ENCODE peak calls at places on chromosomes 12 and 14, in nine cellular contexts. One of them, this sample, is unnamed.

GRCh38 chr14:35406811-35407630 is 2.5 kb upstream of the NFKBIA start:
- DNase-seq in upper lobe of left lung: no peak
- DNase-seq in suprapubic skin: no peak
- DNase-seq in stomach: no peak
- DNase-seq in A549: peak
- DNase-seq in tibial nerve: no peak
- DNase-seq in HepG2: peak
- DNase-seq in sigmoid colon: peak
- DNase-seq in ovary: no peak
- DNase-seq in this sample: no peak

GRCh38 chr14:92340938-92341337 is 18.0 kb downstream of the SLC24A4 start:
- DNase-seq in upper lobe of left lung: no peak
- DNase-seq in suprapubic skin: no peak
- DNase-seq in stomach: no peak
- DNase-seq in A549: no peak
- DNase-seq in tibial nerve: no peak
- DNase-seq in HepG2: no peak
- DNase-seq in sigmoid colon: no peak
- DNase-seq in ovary: no peak
- DNase-seq in this sample: no peak

GRCh38 chr14:59377485-59377884 is 87.7 kb downstream of the GPR135 start:
- DNase-seq in upper lobe of left lung: no peak
- DNase-seq in suprapubic skin: no peak
- DNase-seq in stomach: no peak
- DNase-seq in A549: no peak
- DNase-seq in tibial nerve: no peak
- DNase-seq in HepG2: no peak
- DNase-seq in sigmoid colon: no peak
- DNase-seq in ovary: peak
- DNase-seq in this sample: no peak

GRCh38 chr14:61179061-61179675 is 102.0 kb downstream of the TMEM30B start:
- DNase-seq in upper lobe of left lung: no peak
- DNase-seq in suprapubic skin: no peak
- DNase-seq in stomach: no peak
- DNase-seq in A549: peak
- DNase-seq in tibial nerve: no peak
- DNase-seq in HepG2: peak
- DNase-seq in sigmoid colon: no peak
- DNase-seq in ovary: no peak
- DNase-seq in this sample: no peak

GRCh38 chr14:105307052-105307727 is 6.4 kb upstream of the BRF1 start:
- DNase-seq in upper lobe of left lung: no peak
- DNase-seq in suprapubic skin: no peak
- DNase-seq in stomach: no peak
- DNase-seq in A549: no peak
- DNase-seq in tibial nerve: no peak
- DNase-seq in HepG2: no peak
- DNase-seq in sigmoid colon: no peak
- DNase-seq in ovary: no peak
- DNase-seq in this sample: no peak

GRCh38 chr12:113161415-113162016 is 12.0 kb downstream of the CFAP73 start:
- DNase-seq in upper lobe of left lung: no peak
- DNase-seq in suprapubic skin: no peak
- DNase-seq in stomach: no peak
- DNase-seq in A549: peak
- DNase-seq in tibial nerve: no peak
- DNase-seq in HepG2: no peak
- DNase-seq in sigmoid colon: no peak
- DNase-seq in ovary: no peak
- DNase-seq in this sample: no peak

GRCh38 chr12:55957106-55957859 is 8.6 kb downstream of the PMEL start:
- DNase-seq in upper lobe of left lung: peak
- DNase-seq in suprapubic skin: no peak
- DNase-seq in stomach: peak
- DNase-seq in A549: no peak
- DNase-seq in tibial nerve: no peak
- DNase-seq in HepG2: no peak
- DNase-seq in sigmoid colon: no peak
- DNase-seq in ovary: no peak
- DNase-seq in this sample: peak

GRCh38 chr12:10170199-10170598 is 1.7 kb downstream of the OLR1 start:
- DNase-seq in upper lobe of left lung: no peak
- DNase-seq in suprapubic skin: no peak
- DNase-seq in stomach: no peak
- DNase-seq in A549: no peak
- DNase-seq in tibial nerve: no peak
- DNase-seq in HepG2: no peak
- DNase-seq in sigmoid colon: no peak
- DNase-seq in ovary: no peak
- DNase-seq in this sample: no peak

GRCh38 chr12:71562681-71563595 is 100.7 kb downstream of the ZFC3H1 start:
- DNase-seq in upper lobe of left lung: no peak
- DNase-seq in suprapubic skin: no peak
- DNase-seq in stomach: no peak
- DNase-seq in A549: no peak
- DNase-seq in tibial nerve: no peak
- DNase-seq in HepG2: no peak
- DNase-seq in sigmoid colon: no peak
- DNase-seq in ovary: no peak
- DNase-seq in this sample: no peak

GRCh38 chr14:33647385-33647786 is 303.5 kb downstream of the EGLN3 start:
- DNase-seq in upper lobe of left lung: no peak
- DNase-seq in suprapubic skin: no peak
- DNase-seq in stomach: no peak
- DNase-seq in A549: no peak
- DNase-seq in tibial nerve: no peak
- DNase-seq in HepG2: no peak
- DNase-seq in sigmoid colon: no peak
- DNase-seq in ovary: no peak
- DNase-seq in this sample: no peak

GRCh38 chr14:51442513-51443175 is 202.6 kb downstream of the TMX1 start:
- DNase-seq in upper lobe of left lung: no peak
- DNase-seq in suprapubic skin: no peak
- DNase-seq in stomach: no peak
- DNase-seq in A549: peak
- DNase-seq in tibial nerve: no peak
- DNase-seq in HepG2: no peak
- DNase-seq in sigmoid colon: no peak
- DNase-seq in ovary: no peak
- DNase-seq in this sample: no peak

GRCh38 chr12:116455540-116456306 is 103.5 kb upstream of the MAP1LC3B2 start:
- DNase-seq in upper lobe of left lung: peak
- DNase-seq in suprapubic skin: peak
- DNase-seq in stomach: peak
- DNase-seq in A549: peak
- DNase-seq in tibial nerve: peak
- DNase-seq in HepG2: no peak
- DNase-seq in sigmoid colon: peak
- DNase-seq in ovary: peak
- DNase-seq in this sample: peak

GRCh38 chr12:25051583-25052190 is 102.8 kb upstream of the BCAT1 start:
- DNase-seq in upper lobe of left lung: peak
- DNase-seq in suprapubic skin: no peak
- DNase-seq in stomach: no peak
- DNase-seq in A549: no peak
- DNase-seq in tibial nerve: no peak
- DNase-seq in HepG2: no peak
- DNase-seq in sigmoid colon: no peak
- DNase-seq in ovary: no peak
- DNase-seq in this sample: peak

GRCh38 chr12:76318773-76319594 is 29.2 kb downstream of the BBS10 start:
- DNase-seq in upper lobe of left lung: no peak
- DNase-seq in suprapubic skin: no peak
- DNase-seq in stomach: no peak
- DNase-seq in A549: no peak
- DNase-seq in tibial nerve: no peak
- DNase-seq in HepG2: no peak
- DNase-seq in sigmoid colon: no peak
- DNase-seq in ovary: no peak
- DNase-seq in this sample: no peak

GRCh38 chr14:52563120-52563519 is 10.5 kb downstream of the GPR137C start:
- DNase-seq in upper lobe of left lung: no peak
- DNase-seq in suprapubic skin: no peak
- DNase-seq in stomach: no peak
- DNase-seq in A549: no peak
- DNase-seq in tibial nerve: no peak
- DNase-seq in HepG2: no peak
- DNase-seq in sigmoid colon: no peak
- DNase-seq in ovary: no peak
- DNase-seq in this sample: no peak

GRCh38 chr12:124916370-124917134 is 2.1 kb upstream of the UBC start:
- DNase-seq in upper lobe of left lung: peak
- DNase-seq in suprapubic skin: peak
- DNase-seq in stomach: peak
- DNase-seq in A549: no peak
- DNase-seq in tibial nerve: peak
- DNase-seq in HepG2: peak
- DNase-seq in sigmoid colon: peak
- DNase-seq in ovary: peak
- DNase-seq in this sample: peak

GRCh38 chr12:108732489-108732888 is 1.2 kb upstream of the CORO1C start:
- DNase-seq in upper lobe of left lung: no peak
- DNase-seq in suprapubic skin: no peak
- DNase-seq in stomach: no peak
- DNase-seq in A549: no peak
- DNase-seq in tibial nerve: no peak
- DNase-seq in HepG2: no peak
- DNase-seq in sigmoid colon: no peak
- DNase-seq in ovary: no peak
- DNase-seq in this sample: no peak

GRCh38 chr12:108730337-108731104 is 797 bp downstream of the CORO1C start:
- DNase-seq in upper lobe of left lung: peak
- DNase-seq in suprapubic skin: peak
- DNase-seq in stomach: peak
- DNase-seq in A549: peak
- DNase-seq in tibial nerve: peak
- DNase-seq in HepG2: peak
- DNase-seq in sigmoid colon: peak
- DNase-seq in ovary: peak
- DNase-seq in this sample: peak

GRCh38 chr12:108731105-108731865 is at the start of gene CORO1C:
- DNase-seq in upper lobe of left lung: peak
- DNase-seq in suprapubic skin: peak
- DNase-seq in stomach: peak
- DNase-seq in A549: peak
- DNase-seq in tibial nerve: peak
- DNase-seq in HepG2: peak
- DNase-seq in sigmoid colon: peak
- DNase-seq in ovary: peak
- DNase-seq in this sample: peak

GRCh38 chr12:108733132-108733531 is 1.8 kb upstream of the CORO1C start:
- DNase-seq in upper lobe of left lung: no peak
- DNase-seq in suprapubic skin: no peak
- DNase-seq in stomach: no peak
- DNase-seq in A549: no peak
- DNase-seq in tibial nerve: no peak
- DNase-seq in HepG2: no peak
- DNase-seq in sigmoid colon: peak
- DNase-seq in ovary: no peak
- DNase-seq in this sample: no peak

GRCh38 chr12:108731866-108732461 is 646 bp upstream of the CORO1C start:
- DNase-seq in upper lobe of left lung: peak
- DNase-seq in suprapubic skin: peak
- DNase-seq in stomach: peak
- DNase-seq in A549: peak
- DNase-seq in tibial nerve: peak
- DNase-seq in HepG2: peak
- DNase-seq in sigmoid colon: peak
- DNase-seq in ovary: peak
- DNase-seq in this sample: peak
- TF ChIP-seq CTCF in upper lobe of left lung: no peak
- TF ChIP-seq CTCF in suprapubic skin: no peak
- TF ChIP-seq CTCF in stomach: no peak
- TF ChIP-seq CTCF in A549: no peak
- TF ChIP-seq CTCF in tibial nerve: peak
- TF ChIP-seq CTCF in HepG2: no peak
- TF ChIP-seq CTCF in sigmoid colon: no peak
- TF ChIP-seq CTCF in ovary: no peak
- TF ChIP-seq CTCF in this sample: no peak

GRCh38 chr14:81684696-81685095 is 151.0 kb upstream of the SEL1L start:
- DNase-seq in upper lobe of left lung: no peak
- DNase-seq in suprapubic skin: no peak
- DNase-seq in stomach: no peak
- DNase-seq in A549: no peak
- DNase-seq in tibial nerve: no peak
- DNase-seq in HepG2: no peak
- DNase-seq in sigmoid colon: no peak
- DNase-seq in ovary: no peak
- DNase-seq in this sample: no peak
- TF ChIP-seq EP300 in upper lobe of left lung: no peak
- TF ChIP-seq EP300 in suprapubic skin: no peak
- TF ChIP-seq EP300 in stomach: no peak
- TF ChIP-seq EP300 in A549: no peak
- TF ChIP-seq EP300 in tibial nerve: no peak
- TF ChIP-seq EP300 in HepG2: no peak
- TF ChIP-seq EP300 in sigmoid colon: no peak
- TF ChIP-seq EP300 in ovary: no peak
- TF ChIP-seq EP300 in this sample: no peak

DNA sequence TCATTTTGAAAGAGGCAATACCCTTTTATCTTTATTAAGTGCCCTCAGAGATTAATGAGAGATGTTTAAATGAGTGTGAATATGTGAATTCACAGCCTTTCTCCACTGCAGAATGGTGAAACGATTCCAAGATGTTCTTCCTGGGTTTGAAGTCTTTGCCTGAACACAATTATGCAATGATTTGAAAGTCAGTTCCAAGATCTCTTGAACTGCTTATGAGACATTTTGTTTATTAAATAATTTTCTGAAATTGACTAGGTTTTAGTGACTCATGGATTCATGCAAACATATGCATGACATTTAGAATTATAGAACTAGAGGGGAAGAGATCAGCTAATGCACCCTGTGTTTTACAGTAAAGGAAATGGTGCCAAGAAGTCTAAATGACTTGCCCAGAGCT is 118.1 kb upstream of the SLC38A2 start:
- DNase-seq in upper lobe of left lung: no peak
- DNase-seq in suprapubic skin: no peak
- DNase-seq in stomach: no peak
- DNase-seq in A549: no peak
- DNase-seq in tibial nerve: no peak
- DNase-seq in HepG2: no peak
- DNase-seq in sigmoid colon: no peak
- DNase-seq in ovary: no peak
- DNase-seq in this sample: no peak
- H3K27ac ChIP-seq in upper lobe of left lung: no peak
- H3K27ac ChIP-seq in suprapubic skin: peak
- H3K27ac ChIP-seq in stomach: peak
- H3K27ac ChIP-seq in A549: peak
- H3K27ac ChIP-seq in tibial nerve: no peak
- H3K27ac ChIP-seq in HepG2: peak
- H3K27ac ChIP-seq in sigmoid colon: peak
- H3K27ac ChIP-seq in ovary: no peak
- H3K27ac ChIP-seq in this sample: no peak

DNA sequence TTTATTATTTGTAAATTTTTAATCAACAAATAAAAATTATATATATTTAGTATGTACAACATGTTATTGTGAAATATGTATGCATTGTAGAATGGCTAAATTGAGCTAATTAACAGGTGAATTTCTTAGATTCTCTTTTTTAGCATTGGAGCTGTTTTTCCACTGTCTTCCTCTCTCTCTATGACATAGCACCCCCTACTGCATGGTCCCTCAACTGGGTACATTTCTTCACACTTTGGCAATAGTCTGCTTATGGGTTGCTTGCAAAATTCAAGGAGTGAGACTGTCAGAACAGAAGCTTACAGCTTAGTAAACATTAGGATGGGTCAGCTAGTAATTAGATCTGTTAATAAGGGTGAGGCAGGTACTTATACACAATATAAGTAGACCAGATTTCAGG is 658.5 kb upstream of the MGAT4C start:
- DNase-seq in upper lobe of left lung: no peak
- DNase-seq in suprapubic skin: no peak
- DNase-seq in stomach: no peak
- DNase-seq in A549: peak
- DNase-seq in tibial nerve: no peak
- DNase-seq in HepG2: peak
- DNase-seq in sigmoid colon: no peak
- DNase-seq in ovary: no peak
- DNase-seq in this sample: no peak
- TF ChIP-seq CTCF in upper lobe of left lung: no peak
- TF ChIP-seq CTCF in suprapubic skin: no peak
- TF ChIP-seq CTCF in stomach: no peak
- TF ChIP-seq CTCF in A549: peak
- TF ChIP-seq CTCF in tibial nerve: peak
- TF ChIP-seq CTCF in HepG2: no peak
- TF ChIP-seq CTCF in sigmoid colon: no peak
- TF ChIP-seq CTCF in ovary: no peak
- TF ChIP-seq CTCF in this sample: no peak

This sample was measured in transverse colon.